ENCODE peak calls at places on chromosomes 11 and 22, in five cellular contexts. C, V, G, W and N are unnamed samples. For H3K9me3 and H3K4me1, the result is how much of the 10 kb centered on the place peaks cover.

GRCh38 chr11:86741489-86742435 is 58.6 kb upstream of the PRSS23 start:
- DNase-seq in V (no peak), W (no peak), G (no peak), C (no peak), N (no peak)

GRCh38 chr11:108857382-108857781 is 192.5 kb downstream of the DDX10 start:
- DNase-seq in W (no peak), C (no peak), G (peak), V (no peak), N (peak)

GRCh38 chr22:43186272-43187170 is at the start of gene TTLL12:
- DNase-seq in C (peak), G (peak), W (peak), V (no peak), N (peak)

GRCh38 chr11:101617735-101618332 is 34.0 kb upstream of the TRPC6 start:
- DNase-seq in V (no peak), W (no peak), C (no peak), G (no peak), N (no peak)

GRCh38 chr11:134667505-134667904 is 255.5 kb upstream of the B3GAT1 start:
- DNase-seq in C (no peak), G (no peak), V (no peak), W (no peak), N (no peak)

GRCh38 chr22:22835892-22836291 is 51.7 kb upstream of the IGLL5 start:
- DNase-seq in C (no peak), G (no peak), W (no peak), V (no peak), N (no peak)

GRCh38 chr22:27718186-27719032 is 83.1 kb downstream of the MN1 start:
- DNase-seq in W (peak), G (peak), C (peak), V (peak), N (peak)

GRCh38 chr22:36073476-36073875 is 44.9 kb upstream of the RBFOX2 start:
- DNase-seq in C (no peak), W (no peak), V (no peak), G (no peak), N (no peak)

GRCh38 chr11:123590296-123590912 is 64.0 kb downstream of the SCN3B start:
- DNase-seq in C (no peak), W (no peak), G (no peak), V (peak), N (no peak)

GRCh38 chr11:86486261-86487030 is 111.8 kb downstream of the CCDC81 start:
- DNase-seq in V (no peak), C (no peak), W (no peak), G (no peak), N (no peak)

GRCh38 chr22:19137384-19138216 is 6.5 kb downstream of the TSSK2 start:
- DNase-seq in G (no peak), V (no peak), C (no peak), W (no peak), N (peak)

GRCh38 chr11:66851698-66852465 is 5.0 kb upstream of the LRFN4 start:
- DNase-seq in C (peak), V (no peak), G (no peak), W (peak), N (peak)

GRCh38 chr22:38830026-38830844 is 13.6 kb downstream of the NPTXR start:
- DNase-seq in C (no peak), V (no peak), G (no peak), W (peak), N (peak)

GRCh38 chr11:128708660-128709059 is 14.8 kb downstream of the FLI1 start:
- DNase-seq in G (no peak), C (no peak), W (no peak), V (no peak), N (no peak)

GRCh38 chr22:42758929-42759629 is 38.4 kb upstream of the A4GALT start:
- DNase-seq in C (no peak), W (no peak), V (no peak), G (no peak), N (no peak)

GRCh38 chr11:36379653-36380052 is 83.6 kb downstream of the PRR5L start:
- DNase-seq in C (no peak), G (no peak), W (no peak), V (no peak), N (no peak)

GRCh38 chr11:6855971-6856542 is 6.8 kb upstream of the OR10A2 start:
- DNase-seq in G (no peak), C (no peak), W (no peak), V (no peak), N (no peak)

DNA sequence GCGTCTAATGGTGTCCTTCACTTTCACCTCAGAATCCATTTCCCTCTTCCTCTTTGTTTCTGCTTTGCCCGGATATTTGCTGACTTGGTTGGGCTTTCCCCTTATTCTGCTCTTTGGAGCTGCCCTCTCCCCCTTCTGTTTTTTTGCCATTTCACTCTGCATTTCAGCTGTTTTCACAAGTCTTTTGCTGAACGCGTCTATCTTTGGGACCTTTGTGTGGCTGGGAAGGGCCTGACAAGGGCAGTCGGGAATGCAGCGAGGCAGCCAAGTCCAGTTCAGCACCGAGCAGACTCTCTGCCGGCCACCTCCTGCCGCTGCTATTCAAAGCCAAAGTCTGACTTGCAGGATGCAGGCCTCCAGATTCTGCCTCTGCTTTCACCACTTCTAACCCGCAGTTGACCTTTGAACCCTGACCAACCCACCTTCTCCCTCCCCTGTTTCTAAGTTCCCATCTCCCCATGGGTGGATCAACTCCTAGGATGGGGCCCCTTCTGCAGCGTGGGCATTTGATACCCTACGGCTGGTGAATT is 38.2 kb downstream of the FEZ1 start:
- DNase-seq in G (peak), C (no peak), V (no peak), W (no peak), N (peak)
- H3K9me3 ChIP-seq in G (under half), C (under half), V (under half), W (under half), N (under half)

GRCh38 chr11:2093575-2094353 is 45.4 kb downstream of the IGF2 start:
- DNase-seq in V (no peak), W (no peak), G (peak), C (peak), N (peak)
- H3K4me1 ChIP-seq in V (under half), W (under half), G (under half), C (under half), N (under half)

GRCh38 chr22:49186293-49186692 is 641.4 kb downstream of the BRD1 start:
- DNase-seq in C (no peak), W (no peak), G (no peak), V (no peak), N (no peak)
- H3K9me3 ChIP-seq in C (under half), W (under half), G (under half), V (under half), N (under half)

GRCh38 chr22:46102159-46102558 is 48.2 kb upstream of the PPARA start:
- DNase-seq in G (no peak), C (no peak), W (no peak), V (no peak), N (no peak)
- H3K4me1 ChIP-seq in G (half or more), C (half or more), W (half or more), V (under half), N (under half)

GRCh38 chr22:49460662-49461371 is 366.9 kb downstream of the BRD1 start:
- DNase-seq in W (no peak), V (no peak), C (peak), G (no peak), N (no peak)
- H3K9me3 ChIP-seq in W (under half), V (under half), C (under half), G (under half), N (under half)

GRCh38 chr11:27496461-27496860 is 10.1 kb downstream of the LIN7C start:
- DNase-seq in W (no peak), G (no peak), C (no peak), V (no peak), N (no peak)

GRCh38 chr11:27497284-27497866 is 9.2 kb downstream of the LIN7C start:
- DNase-seq in G (no peak), C (no peak), W (no peak), V (no peak), N (no peak)

GRCh38 chr11:27501102-27501501 is 5.5 kb downstream of the LIN7C start:
- DNase-seq in V (no peak), G (no peak), W (no peak), C (no peak), N (no peak)

GRCh38 chr11:27495710-27496300 is 10.8 kb downstream of the LIN7C start:
- DNase-seq in G (no peak), V (no peak), C (no peak), W (no peak), N (no peak)

DNA sequence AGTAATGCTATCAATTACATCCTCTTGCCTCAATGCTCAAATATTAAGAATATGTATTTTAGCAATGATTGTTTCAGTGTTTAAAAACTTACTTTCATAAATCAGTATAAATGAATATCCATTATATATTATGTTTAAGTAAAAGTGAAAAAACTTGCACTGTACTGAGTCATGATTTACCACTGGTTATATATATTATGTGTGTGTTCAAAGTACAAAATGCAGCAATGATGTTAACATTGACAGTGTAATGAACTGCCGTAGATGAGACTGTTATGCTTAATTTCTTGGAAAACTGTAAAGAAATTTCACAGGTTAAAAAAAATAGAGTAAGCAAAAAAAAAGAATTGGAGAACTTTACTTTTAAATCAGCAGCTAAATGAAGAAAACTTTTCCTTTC is 8.7 kb downstream of the LIN7C start:
- DNase-seq in C (no peak), V (no peak), G (no peak), W (no peak), N (no peak)
- H3K4me1 ChIP-seq in C (under half), V (under half), G (under half), W (under half), N (under half)

GRCh38 chr22:47260551-47260950 is 498.1 kb downstream of the TBC1D22A start:
- DNase-seq in C (no peak), V (no peak), G (no peak), W (no peak), N (no peak)
- H3K9me3 ChIP-seq in C (under half), V (under half), G (under half), W (under half), N (under half)

GRCh38 chr11:47359162-47359561 is 6.7 kb upstream of the MYBPC3 start:
- DNase-seq in G (no peak), C (no peak), W (peak), V (no peak), N (peak)
- H3K4me1 ChIP-seq in G (under half), C (under half), W (under half), V (under half), N (under half)

DNA sequence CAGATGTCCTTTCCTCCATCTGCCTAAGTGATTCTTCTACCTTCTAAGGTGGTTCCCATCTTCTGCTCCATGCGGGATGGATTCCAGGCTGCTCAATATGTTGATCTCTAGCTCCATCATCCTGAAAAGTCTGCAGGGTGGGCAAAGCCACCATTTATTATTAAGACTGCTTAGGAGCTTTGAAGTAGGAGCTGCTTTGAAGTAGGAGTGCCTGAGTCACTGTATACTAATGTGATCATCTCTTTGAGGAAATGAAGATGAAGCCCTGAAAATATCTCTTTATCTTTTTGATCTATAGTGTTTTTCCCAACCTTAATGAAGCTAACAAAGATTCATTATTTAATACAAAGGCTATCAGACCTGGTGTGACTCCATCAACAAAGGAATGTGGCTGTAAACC is 13.1 kb downstream of the HEPHL1 start:
- DNase-seq in V (no peak), G (no peak), C (no peak), W (no peak), N (no peak)
- H3K9me3 ChIP-seq in V (under half), G (under half), C (under half), W (under half), N (under half)